ENCODE peak calls at places on chromosomes 13 and 19, in eight cellular contexts. Y is thoracic aorta, I is fibroblast of lung, J is heart left ventricle, K is endodermal cell, T is body of pancreas, N is adrenal gland, P is GM23338. C is an unnamed sample. For H3K27me3 and H3K4me1, the result is how much of the 10 kb centered on the place peaks cover.

GRCh38 chr13:61994174-61994573 is 578.5 kb upstream of the PCDH20 start:
- DNase-seq in Y (no peak), J (no peak), P (no peak), K (no peak), N (no peak), T (no peak), I (no peak), C (no peak)

GRCh38 chr19:38389101-38389925 is 816 bp downstream of the SPRED3 start:
- DNase-seq in Y (peak), J (no peak), P (peak), K (peak), N (no peak), T (no peak), I (peak), C (no peak)

GRCh38 chr13:43698743-43699142 is 88.0 kb downstream of the ENOX1 start:
- DNase-seq in N (no peak), K (no peak), I (peak), P (no peak), T (no peak), Y (no peak), J (no peak), C (no peak)

GRCh38 chr13:113785051-113786010 is 26.3 kb downstream of the TMEM255B start:
- DNase-seq in P (no peak), N (no peak), I (peak), Y (no peak), T (no peak), K (peak), J (no peak), C (no peak)

GRCh38 chr13:104310861-104311260 is 1244.6 kb upstream of the SLC10A2 start:
- DNase-seq in Y (no peak), T (no peak), P (no peak), K (no peak), N (no peak), I (no peak), J (no peak), C (no peak)

GRCh38 chr19:19782783-19783182 is 38.8 kb downstream of the ZNF506 start:
- DNase-seq in J (no peak), Y (no peak), T (no peak), I (no peak), P (no peak), N (no peak), K (no peak), C (no peak)

GRCh38 chr13:76775031-76775740 is 111.0 kb downstream of the KCTD12 start:
- DNase-seq in P (no peak), I (peak), K (no peak), N (no peak), Y (no peak), J (no peak), T (no peak), C (no peak)

GRCh38 chr13:60654405-60654804 is 257.4 kb downstream of the TDRD3 start:
- DNase-seq in I (peak), P (peak), T (peak), Y (no peak), N (peak), K (peak), J (no peak), C (no peak)

GRCh38 chr13:113096052-113096744 is 9.4 kb upstream of the F7 start:
- DNase-seq in Y (no peak), P (no peak), T (no peak), I (no peak), K (no peak), J (no peak), N (no peak), C (no peak)

GRCh38 chr19:14165986-14166385 is 29.6 kb upstream of the ASF1B start:
- DNase-seq in Y (no peak), K (no peak), P (no peak), J (no peak), T (no peak), I (no peak), N (no peak), C (no peak)

DNA sequence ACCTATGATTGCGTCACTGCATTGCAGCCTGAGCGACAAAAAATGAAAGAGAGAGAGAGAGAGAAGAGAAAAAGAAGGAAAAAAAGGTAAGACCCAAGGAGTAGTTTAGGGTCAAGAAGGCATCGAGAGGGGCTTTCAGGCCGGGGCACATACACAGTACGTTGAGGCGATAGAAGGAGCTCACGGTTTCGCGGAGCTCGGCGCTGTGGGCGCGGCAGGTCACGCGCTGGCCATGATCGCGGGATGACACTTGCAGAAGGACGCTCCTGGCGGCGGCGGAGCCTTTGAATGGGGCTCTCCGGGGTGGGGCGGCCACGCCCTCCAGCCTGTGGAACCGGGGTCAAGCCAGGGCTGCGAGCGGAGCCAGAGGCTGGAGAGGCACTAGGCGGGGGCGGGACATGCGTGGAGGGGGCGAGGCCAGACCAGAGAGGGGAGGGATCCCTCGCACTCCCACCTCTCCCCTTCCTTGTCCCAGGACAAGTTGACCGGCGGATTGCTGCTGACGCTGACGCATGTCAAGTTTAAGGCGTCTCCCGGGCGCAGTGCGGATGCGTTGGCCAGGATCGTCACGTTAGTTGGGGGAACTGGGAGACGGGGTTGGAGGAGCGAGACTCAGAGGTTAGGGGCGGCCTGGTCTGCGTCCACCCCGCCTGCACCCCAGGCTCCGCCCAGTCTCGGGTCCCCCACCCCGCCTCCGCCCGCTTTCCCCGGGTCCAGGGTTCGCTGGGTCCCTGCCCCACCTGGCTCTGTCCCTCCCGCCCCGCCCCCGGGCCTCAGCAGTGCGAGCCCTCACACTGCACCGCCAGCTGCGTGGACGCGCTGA is 6.9 kb downstream of the NPHS1 start:
- DNase-seq in K (peak), Y (no peak), T (peak), I (no peak), J (no peak), P (peak), N (no peak), C (peak)
- H3K4me3 ChIP-seq in K (no peak), Y (peak), T (no peak), I (no peak), J (no peak), P (peak), N (no peak), C (peak)

GRCh38 chr19:1447944-1448343 is 2.0 kb upstream of the APC2 start:
- DNase-seq in K (no peak), N (no peak), I (no peak), P (no peak), T (no peak), Y (no peak), J (no peak), C (no peak)
- H3K27me3 ChIP-seq in K (half or more), N (half or more), I (half or more), P (under half), T (half or more), Y (under half), J (half or more), C (under half)

GRCh38 chr19:49925486-49925885 is 3.5 kb upstream of the ATF5 start:
- DNase-seq in T (no peak), I (no peak), K (no peak), P (no peak), N (no peak), Y (no peak), J (no peak), C (no peak)
- H3K4me1 ChIP-seq in T (under half), I (under half), K (under half), P (under half), N (under half), Y (under half), J (under half), C (under half)

DNA sequence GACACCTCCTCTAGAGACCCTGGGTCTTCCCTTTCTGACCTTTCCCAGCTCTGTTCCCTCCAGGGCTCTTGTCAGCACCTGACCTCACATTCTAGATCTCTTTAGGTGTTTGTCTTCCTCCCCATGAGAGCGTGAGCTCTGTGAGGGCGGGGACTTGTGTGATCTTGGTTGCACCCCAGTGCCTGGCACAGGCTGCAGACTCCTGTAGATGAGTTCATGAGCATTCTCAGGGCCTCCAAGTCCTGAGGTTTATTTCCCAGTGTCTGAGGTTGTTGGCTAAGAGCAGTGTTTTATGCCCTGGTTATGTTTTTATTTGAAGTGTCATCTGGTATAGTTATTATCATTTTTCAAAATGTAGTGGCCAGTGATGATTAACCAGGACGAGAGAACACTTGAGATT is 596 bp downstream of the CEACAM4 start:
- DNase-seq in T (no peak), K (no peak), Y (no peak), J (no peak), I (no peak), P (no peak), N (no peak), C (no peak)
- H3K4me3 ChIP-seq in T (no peak), K (no peak), Y (peak), J (no peak), I (no peak), P (no peak), N (no peak), C (no peak)

GRCh38 chr19:8148410-8149231 is 771 bp downstream of the FBN3 start:
- DNase-seq in N (no peak), K (peak), T (peak), Y (no peak), I (no peak), J (no peak), P (peak), C (peak)

GRCh38 chr19:8150998-8151397 is 1.6 kb upstream of the FBN3 start:
- DNase-seq in Y (no peak), J (no peak), P (no peak), K (no peak), N (no peak), I (no peak), T (no peak), C (no peak)

GRCh38 chr19:8150178-8150865 is 930 bp upstream of the FBN3 start:
- DNase-seq in J (no peak), K (no peak), Y (no peak), P (no peak), N (no peak), I (no peak), T (no peak), C (no peak)

GRCh38 chr19:8149261-8150094 is at the start of gene FBN3:
- DNase-seq in J (no peak), Y (no peak), K (peak), P (peak), N (no peak), T (no peak), I (no peak), C (peak)

GRCh38 chr19:8151499-8152035 is 2.2 kb upstream of the FBN3 start:
- DNase-seq in J (no peak), I (no peak), T (no peak), N (no peak), Y (no peak), K (no peak), P (no peak), C (no peak)
- H3K27me3 ChIP-seq in J (under half), I (under half), T (under half), N (under half), Y (under half), K (under half), P (under half), C (under half)

GRCh38 chr13:102708211-102708610 is 13.4 kb upstream of the METTL21C start:
- DNase-seq in Y (no peak), K (no peak), I (no peak), P (no peak), N (no peak), T (no peak), J (no peak), C (no peak)
- H3K4me1 ChIP-seq in Y (under half), K (under half), I (under half), P (under half), N (under half), T (under half), J (under half), C (under half)

GRCh38 chr13:50529154-50529882 is 314.2 kb downstream of the DLEU7 start:
- DNase-seq in K (peak), J (peak), I (peak), Y (peak), P (no peak), N (peak), T (peak), C (peak)
- H3K4me3 ChIP-seq in K (no peak), J (no peak), I (peak), Y (peak), P (no peak), N (no peak), T (no peak), C (no peak)